ENCODE peak calls at places on chromosomes 11 and 22, in four cellular contexts. D is kidney epithelial cell, O is HFFc6, C is fibroblast of mammary gland. F is an unnamed sample.

GRCh38 chr11:41989800-41990380 is 530.4 kb upstream of the LRRC4C start:
- DNase-seq in C (no peak), O (no peak), D (no peak), F (no peak)

GRCh38 chr22:47724030-47724429 is 961.6 kb downstream of the TBC1D22A start:
- DNase-seq in C (no peak), D (no peak), O (no peak), F (no peak)

GRCh38 chr11:77082838-77083552 is 16.2 kb downstream of the CAPN5 start:
- DNase-seq in C (peak; percentile 48), D (no peak), O (no peak), F (no peak)

GRCh38 chr11:62108017-62108750 is 15.6 kb upstream of the INCENP start:
- DNase-seq in O (peak; percentile 60), D (no peak), C (peak; percentile 75), F (peak; percentile 71)

GRCh38 chr22:39209756-39210155 is 35.0 kb downstream of the PDGFB start:
- DNase-seq in D (no peak), C (no peak), O (no peak), F (no peak)

GRCh38 chr11:67367836-67368227 is 5.6 kb downstream of the CLCF1 start:
- DNase-seq in C (no peak), D (no peak), O (no peak), F (no peak)

GRCh38 chr11:124917115-124917637 is 1.9 kb upstream of the HEPN1 start:
- DNase-seq in C (peak; percentile 73), O (no peak), D (no peak), F (peak; percentile 70)

GRCh38 chr22:46238541-46238940 is 11.6 kb downstream of the CDPF1 start:
- DNase-seq in D (no peak), O (no peak), C (no peak), F (no peak)

GRCh38 chr11:70158201-70158600 is 44.9 kb upstream of the FADD start:
- DNase-seq in O (peak; percentile 1), C (no peak), D (no peak), F (peak; percentile 29)

GRCh38 chr11:121352301-121352891 is 59.8 kb downstream of the SC5D start:
- DNase-seq in D (no peak), O (no peak), C (no peak), F (no peak)

GRCh38 chr11:84420261-84420660 is 1134.1 kb upstream of the CCDC90B start:
- DNase-seq in O (no peak), D (no peak), C (peak; percentile 86), F (peak; percentile 11)

GRCh38 chr11:17581036-17581731 is 34.1 kb downstream of the OTOG start:
- DNase-seq in C (no peak), D (no peak), O (no peak), F (no peak)

GRCh38 chr11:14189874-14190273 is 169.1 kb downstream of the RRAS2 start:
- DNase-seq in C (peak; percentile 56), O (no peak), D (no peak), F (no peak)

GRCh38 chr11:77149716-77150392 is 21.8 kb downstream of the MYO7A start:
- DNase-seq in D (no peak), O (no peak), C (no peak), F (no peak)

GRCh38 chr11:75347781-75348613 is 3.5 kb downstream of the ARRB1 start:
- DNase-seq in C (peak; percentile 98), D (no peak), O (peak; percentile 96), F (peak; percentile 92)

GRCh38 chr22:40056163-40056958 is 61.6 kb downstream of the FAM83F start:
- DNase-seq in C (no peak), O (no peak), D (no peak), F (no peak)

GRCh38 chr11:118210323-118210722 is 14.5 kb downstream of the JAML start:
- DNase-seq in D (no peak), O (no peak), C (no peak), F (no peak)

GRCh38 chr11:10878408-10879214 is 20.8 kb upstream of the ZBED5 start:
- DNase-seq in C (peak; percentile 83), D (no peak), O (peak; percentile 72), F (peak; percentile 79)

GRCh38 chr22:42076764-42077485 is 2.6 kb upstream of the SMDT1 start:
- DNase-seq in C (no peak), O (no peak), D (no peak), F (no peak)

GRCh38 chr11:45162064-45162375 is 15.6 kb downstream of the PRDM11 start:
- DNase-seq in O (no peak), C (no peak), D (no peak), F (no peak)

GRCh38 chr22:36536717-36537116 is 7.8 kb upstream of the EIF3D start:
- DNase-seq in D (no peak), C (no peak), O (no peak), F (peak; percentile 61)

GRCh38 chr22:32544953-32545558 is 70.4 kb downstream of the FBXO7 start:
- DNase-seq in C (no peak), O (peak; percentile 62), D (no peak), F (no peak)

GRCh38 chr11:7630002-7630401 is 43.3 kb downstream of the CYB5R2 start:
- DNase-seq in D (no peak), C (no peak), O (no peak), F (no peak)

GRCh38 chr11:62030071-62030684 is 62.7 kb upstream of the FTH1 start:
- DNase-seq in O (no peak), D (no peak), C (no peak), F (no peak)

GRCh38 chr11:125267548-125267947 is 103.0 kb downstream of the PKNOX2 start:
- DNase-seq in O (no peak), D (no peak), C (no peak), F (no peak)

GRCh38 chr11:60130496-60130895 is 42.0 kb downstream of the MS4A2 start:
- DNase-seq in C (peak; percentile 1), O (peak; percentile 2), D (no peak), F (peak; percentile 1)

GRCh38 chr11:90803366-90803765 is 580.5 kb upstream of the CHORDC1 start:
- DNase-seq in D (peak; percentile 28), C (no peak), O (no peak), F (no peak)

GRCh38 chr11:117022526-117022925 is 75.7 kb downstream of the SIK3 start:
- DNase-seq in D (no peak), O (no peak), C (no peak), F (no peak)

GRCh38 chr11:72983560-72983959 is 158.6 kb downstream of the FCHSD2 start:
- DNase-seq in O (no peak), D (no peak), C (no peak), F (no peak)

GRCh38 chr22:37383342-37383741 is 43.9 kb downstream of the ELFN2 start:
- DNase-seq in O (no peak), D (no peak), C (peak; percentile 18), F (peak; percentile 78)

GRCh38 chr11:113773092-113773415 is 438 bp downstream of the ZW10 start:
- DNase-seq in O (no peak), C (peak; percentile 25), D (no peak), F (peak; percentile 17)

GRCh38 chr22:37967147-37967546 is 13.6 kb downstream of the POLR2F start:
- DNase-seq in D (no peak), O (no peak), C (no peak), F (no peak)

GRCh38 chr11:96314326-96315050 is 28.5 kb downstream of the MAML2 start:
- DNase-seq in O (peak; percentile 51), D (no peak), C (no peak), F (peak; percentile 74)

GRCh38 chr22:46229701-46230100 is 20.4 kb downstream of the CDPF1 start:
- DNase-seq in O (peak; percentile 6), D (no peak), C (peak; percentile 31), F (no peak)

GRCh38 chr11:124310746-124311145 is 3.0 kb downstream of the OR8D1 start:
- DNase-seq in C (peak; percentile 7), D (no peak), O (no peak), F (peak; percentile 63)